ENCODE peak calls at places on chromosome 20, in four cellular contexts. C, L, P and V are unnamed samples. For H3K27me3, the result is how much of the 10 kb centered on the place peaks cover.

GRCh38 chr20:32189691-32190607 is 17.6 kb downstream of the PLAGL2 start:
- DNase-seq in C (peak), L (peak), P (peak), V (peak)

GRCh38 chr20:9179193-9179802 is 110.4 kb downstream of the PLCB4 start:
- DNase-seq in C (no peak), L (no peak), P (no peak), V (no peak)

GRCh38 chr20:37131486-37131885 is 35.7 kb upstream of the RBL1 start:
- DNase-seq in C (no peak), L (no peak), P (no peak), V (no peak)

GRCh38 chr20:33842346-33842745 is 31.2 kb downstream of the CHMP4B start:
- DNase-seq in C (no peak), L (no peak), P (no peak), V (no peak)

GRCh38 chr20:9838378-9839295 is at the start of gene PAK5:
- DNase-seq in C (no peak), L (peak), P (no peak), V (peak)

GRCh38 chr20:17613328-17614175 is 43.7 kb downstream of the DSTN start:
- DNase-seq in C (peak), L (peak), P (no peak), V (no peak)

GRCh38 chr20:49724637-49725606 is 11.2 kb upstream of the B4GALT5 start:
- DNase-seq in C (peak), L (peak), P (no peak), V (peak)

GRCh38 chr20:20130399-20130798 is 78.1 kb downstream of the CFAP61 start:
- DNase-seq in C (no peak), L (no peak), P (no peak), V (no peak)

GRCh38 chr20:9389321-9389720 is 125.1 kb upstream of the LAMP5 start:
- DNase-seq in C (no peak), L (no peak), P (no peak), V (no peak)

GRCh38 chr20:38730989-38731737 is 6.9 kb downstream of the SLC32A1 start:
- DNase-seq in C (peak), L (no peak), P (peak), V (peak)

GRCh38 chr20:31669876-31670275 is 32.2 kb downstream of the COX4I2 start:
- DNase-seq in C (no peak), L (no peak), P (no peak), V (no peak)

GRCh38 chr20:57102566-57102965 is 163.9 kb downstream of the BMP7 start:
- DNase-seq in C (no peak), L (no peak), P (no peak), V (no peak)
- H3K27me3 ChIP-seq in C (under half), L (under half), P (under half), V (under half)

DNA sequence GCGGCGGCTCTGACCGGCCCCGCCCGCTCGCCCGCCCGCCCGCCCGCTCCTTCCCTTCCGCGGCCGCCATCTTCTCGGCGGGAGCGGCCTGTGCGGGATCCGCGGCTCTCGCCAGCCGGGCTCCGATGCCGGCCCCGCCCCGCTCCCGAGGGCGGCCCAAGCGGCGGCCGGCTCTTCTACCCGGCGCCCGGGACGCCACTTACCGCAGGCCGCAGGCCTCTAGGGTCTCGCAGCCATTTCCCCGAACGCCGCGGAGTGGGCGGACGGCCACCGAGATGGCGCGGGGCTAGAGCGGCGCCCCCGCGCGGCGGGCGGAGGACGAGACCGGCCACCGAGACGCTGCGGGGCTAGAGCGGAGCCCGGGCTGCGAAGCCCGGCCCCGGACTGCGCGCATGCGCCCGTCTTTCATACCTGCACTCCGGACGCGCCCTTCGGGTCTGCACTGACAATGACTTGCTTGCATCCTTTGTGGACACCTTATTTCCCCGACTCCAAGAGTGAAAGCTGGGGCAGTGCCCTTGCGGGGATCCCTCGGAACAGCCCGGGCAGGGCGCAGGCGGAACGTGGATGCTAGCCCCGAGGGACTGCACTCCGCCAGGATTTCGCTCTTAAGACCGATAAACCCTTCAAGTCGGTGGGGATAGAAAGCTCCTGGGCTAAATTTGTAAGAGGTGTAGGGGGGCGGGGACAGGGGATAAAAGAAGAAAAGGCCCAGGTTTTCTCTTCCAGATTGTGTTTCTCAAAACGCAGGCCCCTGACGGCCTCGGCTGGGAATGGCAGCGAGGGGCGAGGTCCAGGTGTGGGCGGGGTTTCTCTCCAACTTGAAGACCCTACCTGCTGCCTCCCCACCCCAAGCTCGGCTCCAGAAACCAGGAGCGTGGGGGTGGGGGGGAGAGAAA is at the start of gene DIDO1:
- DNase-seq in C (peak), L (peak), P (peak), V (peak)
- TF ChIP-seq CTCF in C (peak), L (peak), P (peak), V (peak)

DNA sequence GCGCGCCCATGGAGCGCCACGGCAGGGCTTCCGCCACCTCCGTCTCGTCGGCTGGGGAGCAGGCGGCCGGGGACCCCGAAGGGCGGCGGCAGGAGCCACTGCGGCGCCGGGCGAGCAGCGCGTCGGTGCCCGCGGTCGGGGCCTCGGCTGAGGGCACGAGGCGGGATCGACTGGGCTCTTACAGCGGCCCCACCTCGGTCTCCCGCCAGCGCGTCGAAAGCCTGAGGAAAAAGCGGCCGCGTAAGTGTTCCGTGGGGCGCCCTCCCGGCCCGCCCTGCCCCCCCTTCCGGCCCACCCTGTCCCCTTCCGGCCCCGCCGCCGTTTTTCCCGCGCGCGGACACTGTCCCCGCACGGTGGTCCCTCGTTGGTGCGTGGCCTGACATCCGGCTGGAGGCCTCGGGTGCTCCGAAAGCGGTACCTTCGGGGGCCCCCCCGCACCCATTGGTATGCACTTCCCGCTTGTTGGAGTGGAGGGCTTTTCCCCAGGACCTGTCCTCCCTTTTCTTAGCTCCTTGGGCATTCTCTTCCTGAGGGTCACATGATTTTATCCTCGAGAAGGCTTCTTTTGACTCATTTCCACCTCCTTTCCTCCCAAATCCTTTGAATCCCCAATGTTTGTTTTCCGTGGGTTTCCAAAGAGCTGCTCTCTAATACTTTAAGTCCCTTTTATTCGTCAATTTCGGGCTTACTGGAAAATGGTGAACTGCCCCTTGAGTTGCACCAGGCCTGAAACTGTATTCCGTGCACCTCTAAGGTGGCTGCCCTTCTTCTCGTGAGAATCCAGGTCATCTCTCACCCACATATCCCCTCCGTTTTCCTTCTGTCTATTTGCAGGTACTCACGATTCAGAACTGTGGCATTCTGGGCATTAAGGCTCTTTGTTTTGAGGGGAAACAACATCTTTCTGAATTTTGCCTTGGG is 562 bp downstream of the PANK2 start:
- DNase-seq in C (peak), L (peak), P (no peak), V (peak)
- H3K27ac ChIP-seq in C (peak), L (peak), P (peak), V (peak)

GRCh38 chr20:63006611-63007471 is at the start of gene BHLHE23:
- DNase-seq in C (no peak), L (no peak), P (no peak), V (peak)
- H3K27me3 ChIP-seq in C (under half), L (half or more), P (under half), V (half or more)

DNA sequence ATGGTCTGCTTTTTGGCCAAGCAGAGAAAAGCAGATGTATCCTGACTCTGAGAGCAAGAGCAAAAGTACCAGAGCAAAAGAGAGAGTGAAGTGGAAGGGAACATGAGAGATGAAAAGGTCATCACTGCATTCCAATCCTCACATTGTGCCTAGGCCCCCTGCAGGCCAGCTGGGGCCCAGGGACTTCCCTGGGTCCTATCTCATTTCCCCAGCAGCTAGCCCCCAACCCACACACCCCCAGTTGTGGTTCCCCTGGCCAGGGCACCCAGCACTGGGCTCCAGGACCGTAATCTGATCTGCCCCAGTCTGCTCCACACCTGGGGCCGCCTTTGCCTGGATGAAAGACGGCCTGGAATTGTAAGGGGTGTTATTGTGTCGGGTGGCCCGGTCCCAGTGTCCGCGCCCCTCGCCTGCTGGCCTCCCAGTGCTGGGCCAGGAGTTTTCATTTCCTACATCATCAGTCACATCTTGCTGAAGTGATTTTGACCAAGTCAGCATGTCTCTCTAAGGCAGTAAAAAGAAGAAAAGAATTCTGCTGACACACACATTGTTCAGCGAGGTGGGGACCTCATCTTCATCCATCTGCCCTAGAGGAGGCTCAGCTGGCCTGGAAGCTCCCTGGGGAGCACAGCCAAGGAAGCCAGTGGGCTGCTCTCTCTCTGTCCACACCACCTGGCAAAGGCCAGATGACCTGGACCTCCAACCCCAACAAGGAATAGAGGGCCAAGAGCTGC is 3.9 kb upstream of the BMP7 start:
- DNase-seq in C (no peak), L (no peak), P (no peak), V (no peak)
- TF ChIP-seq CTCF in C (no peak), L (no peak), P (no peak), V (no peak)